ENCODE peak calls at places on chromosomes 5 and 9, in seven cellular contexts. L, S, P, K, Q, D and T are unnamed samples.
A peak's percentile ranks its signal among the peaks of the same experiment; 100 is the strongest.

GRCh38 chr5:176359658-176360057 is 1.9 kb downstream of the KIAA1191 start:
- DNase-seq in L (no peak), S (no peak), P (no peak), K (no peak), Q (no peak), D (peak; percentile 28), T (no peak)

GRCh38 chr5:73376618-73377170 is 71.9 kb downstream of the FOXD1 start:
- DNase-seq in L (no peak), S (no peak), P (no peak), K (peak; percentile 81), Q (no peak), D (peak; percentile 89), T (no peak)

GRCh38 chr5:142110046-142110531 is 1.5 kb downstream of the NDFIP1 start:
- DNase-seq in L (no peak), S (peak; percentile 35), P (no peak), K (peak; percentile 55), Q (no peak), D (peak; percentile 39), T (peak; percentile 29)

GRCh38 chr5:105680858-105681257 is 1989.9 kb downstream of the EFNA5 start:
- DNase-seq in L (no peak), S (no peak), P (no peak), K (no peak), Q (no peak), D (no peak), T (no peak)

GRCh38 chr5:123359866-123360569 is 63.2 kb downstream of the CEP120 start:
- DNase-seq in L (no peak), S (no peak), P (no peak), K (no peak), Q (no peak), D (no peak), T (no peak)

GRCh38 chr9:91004992-91005391 is 203.4 kb downstream of the SYK start:
- DNase-seq in L (no peak), S (no peak), P (no peak), K (no peak), Q (no peak), D (no peak), T (no peak)

GRCh38 chr5:150645070-150645700 is 4.7 kb downstream of the SYNPO start:
- DNase-seq in L (no peak), S (no peak), P (no peak), K (peak; percentile 97), Q (peak; percentile 41), D (peak; percentile 77), T (no peak)

GRCh38 chr5:80255425-80255751 is 460 bp downstream of the SERINC5 start:
- DNase-seq in L (peak; percentile 36), S (peak; percentile 82), P (peak; percentile 30), K (peak; percentile 63), Q (peak; percentile 72), D (peak; percentile 71), T (peak; percentile 28)

GRCh38 chr9:124428751-124429529 is 13.7 kb upstream of the PSMB7 start:
- DNase-seq in L (no peak), S (no peak), P (no peak), K (no peak), Q (no peak), D (no peak), T (no peak)

GRCh38 chr5:171630047-171630669 is 155.5 kb upstream of the SMIM23 start:
- DNase-seq in L (peak; percentile 20), S (peak; percentile 55), P (no peak), K (peak; percentile 52), Q (peak; percentile 75), D (peak; percentile 82), T (no peak)